ENCODE peak calls at places on chromosomes 12 and 14, in ten cellular contexts. One of them, this sample, is unnamed.

GRCh38 chr12:34526946-34527345 is 504.6 kb downstream of the ALG10 start:
- DNase-seq in kidney epithelial cell: no peak
- DNase-seq in NCI-H2081 treated with DMSO at 0.1 percent for 48 hours: no peak
- DNase-seq in amniotic stem cell: no peak
- DNase-seq in T-cell: no peak
- DNase-seq in choroid plexus epithelial cell: no peak
- DNase-seq in uterus: no peak
- DNase-seq in foreskin fibroblast: no peak
- DNase-seq in astrocyte of the cerebellum: no peak
- DNase-seq in aorta: no peak
- DNase-seq in this sample: no peak

GRCh38 chr12:113190761-113191160 is 5.2 kb downstream of the RITA1 start:
- DNase-seq in kidney epithelial cell: no peak
- DNase-seq in NCI-H2081 treated with DMSO at 0.1 percent for 48 hours: no peak
- DNase-seq in amniotic stem cell: no peak
- DNase-seq in T-cell: no peak
- DNase-seq in choroid plexus epithelial cell: peak
- DNase-seq in uterus: no peak
- DNase-seq in foreskin fibroblast: no peak
- DNase-seq in astrocyte of the cerebellum: no peak
- DNase-seq in aorta: no peak
- DNase-seq in this sample: no peak

GRCh38 chr14:95906591-95906990 is 30.0 kb downstream of the TUNAR start:
- DNase-seq in kidney epithelial cell: no peak
- DNase-seq in NCI-H2081 treated with DMSO at 0.1 percent for 48 hours: no peak
- DNase-seq in amniotic stem cell: no peak
- DNase-seq in T-cell: no peak
- DNase-seq in choroid plexus epithelial cell: no peak
- DNase-seq in uterus: no peak
- DNase-seq in foreskin fibroblast: no peak
- DNase-seq in astrocyte of the cerebellum: no peak
- DNase-seq in aorta: no peak
- DNase-seq in this sample: no peak

GRCh38 chr12:46067062-46067461 is 76.7 kb upstream of the SCAF11 start:
- DNase-seq in kidney epithelial cell: no peak
- DNase-seq in NCI-H2081 treated with DMSO at 0.1 percent for 48 hours: no peak
- DNase-seq in amniotic stem cell: no peak
- DNase-seq in T-cell: no peak
- DNase-seq in choroid plexus epithelial cell: no peak
- DNase-seq in uterus: no peak
- DNase-seq in foreskin fibroblast: no peak
- DNase-seq in astrocyte of the cerebellum: no peak
- DNase-seq in aorta: no peak
- DNase-seq in this sample: no peak

GRCh38 chr12:82904219-82904795 is 217.6 kb downstream of the TMTC2 start:
- DNase-seq in kidney epithelial cell: no peak
- DNase-seq in NCI-H2081 treated with DMSO at 0.1 percent for 48 hours: no peak
- DNase-seq in amniotic stem cell: no peak
- DNase-seq in T-cell: no peak
- DNase-seq in choroid plexus epithelial cell: no peak
- DNase-seq in uterus: no peak
- DNase-seq in foreskin fibroblast: no peak
- DNase-seq in astrocyte of the cerebellum: no peak
- DNase-seq in aorta: no peak
- DNase-seq in this sample: no peak

GRCh38 chr12:104859144-104859543 is 98.9 kb downstream of the SLC41A2 start:
- DNase-seq in kidney epithelial cell: no peak
- DNase-seq in NCI-H2081 treated with DMSO at 0.1 percent for 48 hours: no peak
- DNase-seq in amniotic stem cell: no peak
- DNase-seq in T-cell: no peak
- DNase-seq in choroid plexus epithelial cell: no peak
- DNase-seq in uterus: no peak
- DNase-seq in foreskin fibroblast: peak
- DNase-seq in astrocyte of the cerebellum: peak
- DNase-seq in aorta: no peak
- DNase-seq in this sample: no peak

GRCh38 chr14:66918527-66918926 is 270.7 kb upstream of the GARIN2 start:
- DNase-seq in kidney epithelial cell: no peak
- DNase-seq in NCI-H2081 treated with DMSO at 0.1 percent for 48 hours: no peak
- DNase-seq in amniotic stem cell: no peak
- DNase-seq in T-cell: no peak
- DNase-seq in choroid plexus epithelial cell: no peak
- DNase-seq in uterus: no peak
- DNase-seq in foreskin fibroblast: no peak
- DNase-seq in astrocyte of the cerebellum: no peak
- DNase-seq in aorta: no peak
- DNase-seq in this sample: no peak

GRCh38 chr14:31266437-31267331 is 59.1 kb upstream of the HECTD1 start:
- DNase-seq in kidney epithelial cell: no peak
- DNase-seq in NCI-H2081 treated with DMSO at 0.1 percent for 48 hours: no peak
- DNase-seq in amniotic stem cell: no peak
- DNase-seq in T-cell: no peak
- DNase-seq in choroid plexus epithelial cell: no peak
- DNase-seq in uterus: no peak
- DNase-seq in foreskin fibroblast: no peak
- DNase-seq in astrocyte of the cerebellum: no peak
- DNase-seq in aorta: no peak
- DNase-seq in this sample: no peak

GRCh38 chr12:40689576-40689975 is 2.7 kb upstream of the CNTN1 start:
- DNase-seq in kidney epithelial cell: no peak
- DNase-seq in NCI-H2081 treated with DMSO at 0.1 percent for 48 hours: no peak
- DNase-seq in amniotic stem cell: no peak
- DNase-seq in T-cell: no peak
- DNase-seq in choroid plexus epithelial cell: no peak
- DNase-seq in uterus: no peak
- DNase-seq in foreskin fibroblast: no peak
- DNase-seq in astrocyte of the cerebellum: no peak
- DNase-seq in aorta: no peak
- DNase-seq in this sample: no peak

GRCh38 chr12:62618948-62619347 is 152.3 kb downstream of the MON2 start:
- DNase-seq in kidney epithelial cell: no peak
- DNase-seq in NCI-H2081 treated with DMSO at 0.1 percent for 48 hours: no peak
- DNase-seq in amniotic stem cell: no peak
- DNase-seq in T-cell: no peak
- DNase-seq in choroid plexus epithelial cell: no peak
- DNase-seq in uterus: no peak
- DNase-seq in foreskin fibroblast: no peak
- DNase-seq in astrocyte of the cerebellum: no peak
- DNase-seq in aorta: no peak
- DNase-seq in this sample: no peak

GRCh38 chr14:54786191-54786755 is 116.4 kb downstream of the GCH1 start:
- DNase-seq in kidney epithelial cell: no peak
- DNase-seq in NCI-H2081 treated with DMSO at 0.1 percent for 48 hours: no peak
- DNase-seq in amniotic stem cell: no peak
- DNase-seq in T-cell: no peak
- DNase-seq in choroid plexus epithelial cell: no peak
- DNase-seq in uterus: no peak
- DNase-seq in foreskin fibroblast: no peak
- DNase-seq in astrocyte of the cerebellum: no peak
- DNase-seq in aorta: no peak
- DNase-seq in this sample: peak

GRCh38 chr14:99663716-99664635 is 19.0 kb downstream of the HHIPL1 start:
- DNase-seq in kidney epithelial cell: no peak
- DNase-seq in NCI-H2081 treated with DMSO at 0.1 percent for 48 hours: no peak
- DNase-seq in amniotic stem cell: no peak
- DNase-seq in T-cell: no peak
- DNase-seq in choroid plexus epithelial cell: no peak
- DNase-seq in uterus: no peak
- DNase-seq in foreskin fibroblast: no peak
- DNase-seq in astrocyte of the cerebellum: no peak
- DNase-seq in aorta: no peak
- DNase-seq in this sample: no peak

GRCh38 chr12:113462880-113463745 is 8.6 kb downstream of the LHX5 start:
- DNase-seq in kidney epithelial cell: no peak
- DNase-seq in NCI-H2081 treated with DMSO at 0.1 percent for 48 hours: no peak
- DNase-seq in amniotic stem cell: no peak
- DNase-seq in T-cell: no peak
- DNase-seq in choroid plexus epithelial cell: no peak
- DNase-seq in uterus: no peak
- DNase-seq in foreskin fibroblast: no peak
- DNase-seq in astrocyte of the cerebellum: no peak
- DNase-seq in aorta: no peak
- DNase-seq in this sample: no peak

GRCh38 chr14:67622675-67623074 is 3.0 kb downstream of the ARG2 start:
- DNase-seq in kidney epithelial cell: no peak
- DNase-seq in NCI-H2081 treated with DMSO at 0.1 percent for 48 hours: no peak
- DNase-seq in amniotic stem cell: peak
- DNase-seq in T-cell: no peak
- DNase-seq in choroid plexus epithelial cell: peak
- DNase-seq in uterus: peak
- DNase-seq in foreskin fibroblast: peak
- DNase-seq in astrocyte of the cerebellum: peak
- DNase-seq in aorta: no peak
- DNase-seq in this sample: no peak

GRCh38 chr14:100771121-100771800 is 44.6 kb downstream of the DLK1 start:
- DNase-seq in kidney epithelial cell: no peak
- DNase-seq in NCI-H2081 treated with DMSO at 0.1 percent for 48 hours: no peak
- DNase-seq in amniotic stem cell: no peak
- DNase-seq in T-cell: no peak
- DNase-seq in choroid plexus epithelial cell: no peak
- DNase-seq in uterus: no peak
- DNase-seq in foreskin fibroblast: no peak
- DNase-seq in astrocyte of the cerebellum: no peak
- DNase-seq in aorta: peak
- DNase-seq in this sample: peak

GRCh38 chr12:11839093-11839641 is 189.7 kb downstream of the ETV6 start:
- DNase-seq in kidney epithelial cell: no peak
- DNase-seq in NCI-H2081 treated with DMSO at 0.1 percent for 48 hours: no peak
- DNase-seq in amniotic stem cell: no peak
- DNase-seq in T-cell: no peak
- DNase-seq in choroid plexus epithelial cell: peak
- DNase-seq in uterus: no peak
- DNase-seq in foreskin fibroblast: no peak
- DNase-seq in astrocyte of the cerebellum: peak
- DNase-seq in aorta: no peak
- DNase-seq in this sample: no peak

GRCh38 chr12:45914090-45914489 is 76.3 kb downstream of the SCAF11 start:
- DNase-seq in kidney epithelial cell: peak
- DNase-seq in NCI-H2081 treated with DMSO at 0.1 percent for 48 hours: no peak
- DNase-seq in amniotic stem cell: peak
- DNase-seq in T-cell: no peak
- DNase-seq in choroid plexus epithelial cell: peak
- DNase-seq in uterus: no peak
- DNase-seq in foreskin fibroblast: peak
- DNase-seq in astrocyte of the cerebellum: peak
- DNase-seq in aorta: no peak
- DNase-seq in this sample: no peak

GRCh38 chr12:57066245-57066644 is 12.3 kb downstream of the NEMP1 start:
- DNase-seq in kidney epithelial cell: no peak
- DNase-seq in NCI-H2081 treated with DMSO at 0.1 percent for 48 hours: no peak
- DNase-seq in amniotic stem cell: no peak
- DNase-seq in T-cell: no peak
- DNase-seq in choroid plexus epithelial cell: no peak
- DNase-seq in uterus: no peak
- DNase-seq in foreskin fibroblast: no peak
- DNase-seq in astrocyte of the cerebellum: no peak
- DNase-seq in aorta: no peak
- DNase-seq in this sample: no peak

GRCh38 chr12:102120564-102120873 is 536 bp downstream of the PARPBP start:
- DNase-seq in kidney epithelial cell: no peak
- DNase-seq in NCI-H2081 treated with DMSO at 0.1 percent for 48 hours: no peak
- DNase-seq in amniotic stem cell: no peak
- DNase-seq in T-cell: no peak
- DNase-seq in choroid plexus epithelial cell: no peak
- DNase-seq in uterus: no peak
- DNase-seq in foreskin fibroblast: no peak
- DNase-seq in astrocyte of the cerebellum: no peak
- DNase-seq in aorta: no peak
- DNase-seq in this sample: no peak